ENCODE peak calls at places on chromosomes 5 and 9, in eight cellular contexts. J, Y, F, N, A, E, I and H are unnamed samples.

GRCh38 chr9:128203842-128204551 is 818 bp downstream of the DNM1 start:
- DNase-seq in J (peak), Y (no peak), F (peak), N (no peak), A (peak), E (peak), I (no peak), H (peak)

GRCh38 chr5:126527892-126528291 is 67.1 kb downstream of the ALDH7A1 start:
- DNase-seq in J (no peak), Y (no peak), F (no peak), N (peak), A (no peak), E (no peak), I (peak), H (peak)

GRCh38 chr9:81591791-81592190 is 97.6 kb downstream of the TLE1 start:
- DNase-seq in J (no peak), Y (no peak), F (no peak), N (no peak), A (no peak), E (no peak), I (no peak), H (no peak)

GRCh38 chr5:168752012-168752411 is 172.8 kb upstream of the PANK3 start:
- DNase-seq in J (no peak), Y (no peak), F (no peak), N (no peak), A (no peak), E (no peak), I (no peak), H (no peak)

GRCh38 chr5:169921370-169921769 is 58.9 kb downstream of the INSYN2B start:
- DNase-seq in J (no peak), Y (no peak), F (no peak), N (no peak), A (no peak), E (no peak), I (no peak), H (no peak)

GRCh38 chr5:76601470-76601869 is 21.7 kb downstream of the F2RL2 start:
- DNase-seq in J (peak), Y (peak), F (peak), N (peak), A (peak), E (peak), I (peak), H (peak)

GRCh38 chr5:176402684-176403083 is 13.7 kb downstream of the CLTB start:
- DNase-seq in J (no peak), Y (no peak), F (no peak), N (no peak), A (no peak), E (no peak), I (no peak), H (no peak)

GRCh38 chr5:65062684-65063083 is 294.0 kb downstream of the CWC27 start:
- DNase-seq in J (no peak), Y (no peak), F (peak), N (peak), A (peak), E (no peak), I (peak), H (peak)

GRCh38 chr9:38127271-38127839 is 58.3 kb upstream of the SHB start:
- DNase-seq in J (no peak), Y (no peak), F (no peak), N (no peak), A (no peak), E (no peak), I (no peak), H (no peak)

GRCh38 chr5:181188700-181189362 is 16.2 kb downstream of the TRIM7 start:
- DNase-seq in J (peak), Y (peak), F (peak), N (no peak), A (peak), E (peak), I (peak), H (peak)

GRCh38 chr9:18390393-18390792 is 83.6 kb upstream of the ADAMTSL1 start:
- DNase-seq in J (no peak), Y (no peak), F (no peak), N (no peak), A (peak), E (peak), I (peak), H (no peak)

GRCh38 chr5:36373527-36374086 is 71.9 kb upstream of the RANBP3L start:
- DNase-seq in J (no peak), Y (no peak), F (peak), N (peak), A (peak), E (no peak), I (peak), H (peak)

GRCh38 chr9:6788175-6789016 is 30.6 kb downstream of the KDM4C start:
- DNase-seq in J (no peak), Y (no peak), F (peak), N (peak), A (peak), E (peak), I (peak), H (peak)

GRCh38 chr5:1293997-1294838 is 650 bp downstream of the TERT start:
- DNase-seq in J (no peak), Y (no peak), F (peak), N (no peak), A (no peak), E (peak), I (no peak), H (peak)
- TF ChIP-seq CTCF in J (no peak), Y (no peak), F (no peak), N (no peak), A (no peak), E (no peak), I (no peak), H (no peak)

GRCh38 chr9:98399950-98400683 is 144.7 kb upstream of the TBC1D2 start:
- DNase-seq in J (no peak), Y (no peak), F (no peak), N (no peak), A (no peak), E (no peak), I (no peak), H (no peak)
- TF ChIP-seq CTCF in J (no peak), Y (no peak), F (no peak), N (no peak), A (peak), E (no peak), I (no peak), H (peak)

GRCh38 chr9:23120630-23121029 is 674.0 kb downstream of the DMRTA1 start:
- DNase-seq in J (no peak), Y (no peak), F (no peak), N (no peak), A (no peak), E (no peak), I (no peak), H (no peak)

GRCh38 chr9:23117621-23118020 is 671.0 kb downstream of the DMRTA1 start:
- DNase-seq in J (no peak), Y (no peak), F (no peak), N (peak), A (peak), E (no peak), I (peak), H (peak)

GRCh38 chr9:23123048-23123632 is 676.5 kb downstream of the DMRTA1 start:
- DNase-seq in J (peak), Y (peak), F (peak), N (peak), A (peak), E (peak), I (peak), H (peak)
- TF ChIP-seq CTCF in J (peak), Y (peak), F (peak), N (peak), A (peak), E (peak), I (peak), H (peak)

GRCh38 chr9:4237748-4238511 is 61.9 kb downstream of the GLIS3 start:
- DNase-seq in J (no peak), Y (peak), F (no peak), N (peak), A (peak), E (peak), I (peak), H (no peak)
- TF ChIP-seq CTCF in J (no peak), Y (no peak), F (no peak), N (no peak), A (no peak), E (no peak), I (no peak), H (no peak)

GRCh38 chr5:13831236-13831810 is 113.2 kb downstream of the DNAH5 start:
- DNase-seq in J (no peak), Y (no peak), F (no peak), N (peak), A (no peak), E (no peak), I (no peak), H (no peak)
- TF ChIP-seq CTCF in J (peak), Y (no peak), F (peak), N (no peak), A (no peak), E (peak), I (no peak), H (peak)

GRCh38 chr9:91773166-91773565 is 176.9 kb downstream of the ROR2 start:
- DNase-seq in J (no peak), Y (no peak), F (no peak), N (no peak), A (no peak), E (no peak), I (no peak), H (no peak)
- TF ChIP-seq CTCF in J (no peak), Y (no peak), F (no peak), N (no peak), A (no peak), E (no peak), I (no peak), H (no peak)

DNA sequence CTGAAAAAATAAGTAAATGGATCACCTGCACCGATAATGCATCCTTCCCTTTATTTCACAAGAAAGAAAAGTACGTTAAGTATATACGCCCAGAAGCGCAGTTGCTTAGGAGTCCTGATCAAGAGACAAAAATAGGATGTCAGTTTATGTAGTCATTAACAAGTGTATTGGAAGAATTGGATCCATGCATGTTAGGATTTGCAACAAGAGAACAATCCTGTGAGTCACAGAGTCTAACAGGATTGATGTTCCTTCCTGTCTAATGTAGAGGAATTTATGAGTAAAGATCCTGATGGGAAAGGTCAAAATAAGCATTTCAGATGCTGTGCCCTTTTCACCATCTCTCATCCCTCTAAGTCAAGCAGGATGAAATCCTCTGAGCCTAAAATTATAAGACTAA is 406.0 kb upstream of the GRIA1 start:
- DNase-seq in J (no peak), Y (no peak), F (no peak), N (no peak), A (no peak), E (no peak), I (no peak), H (no peak)
- TF ChIP-seq CTCF in J (no peak), Y (no peak), F (no peak), N (no peak), A (no peak), E (no peak), I (no peak), H (no peak)

DNA sequence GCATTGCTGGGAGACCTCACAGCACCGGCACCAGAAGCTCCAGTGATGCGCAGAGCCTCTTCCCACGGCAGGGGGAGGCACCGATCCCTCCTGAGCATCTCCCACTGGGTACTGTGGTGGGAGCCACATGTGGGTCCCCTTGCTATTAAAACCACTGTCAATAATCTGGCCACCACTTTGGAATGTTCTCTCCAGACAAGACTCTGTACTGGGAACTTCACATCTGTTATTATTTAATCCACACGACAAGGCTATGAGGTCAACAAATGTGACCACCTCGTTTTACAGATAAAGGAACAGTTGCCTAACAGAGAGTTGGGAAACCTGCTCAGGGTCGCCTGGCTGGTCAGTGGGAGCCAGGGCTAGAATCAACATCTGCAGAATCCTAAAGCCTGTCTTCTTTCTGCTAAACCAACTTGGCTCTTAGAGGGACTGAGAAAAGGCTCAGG is 72.7 kb downstream of the EPB41L4B start:
- DNase-seq in J (no peak), Y (no peak), F (peak), N (no peak), A (peak), E (no peak), I (peak), H (peak)
- TF ChIP-seq CTCF in J (no peak), Y (no peak), F (no peak), N (no peak), A (no peak), E (no peak), I (no peak), H (peak)

DNA sequence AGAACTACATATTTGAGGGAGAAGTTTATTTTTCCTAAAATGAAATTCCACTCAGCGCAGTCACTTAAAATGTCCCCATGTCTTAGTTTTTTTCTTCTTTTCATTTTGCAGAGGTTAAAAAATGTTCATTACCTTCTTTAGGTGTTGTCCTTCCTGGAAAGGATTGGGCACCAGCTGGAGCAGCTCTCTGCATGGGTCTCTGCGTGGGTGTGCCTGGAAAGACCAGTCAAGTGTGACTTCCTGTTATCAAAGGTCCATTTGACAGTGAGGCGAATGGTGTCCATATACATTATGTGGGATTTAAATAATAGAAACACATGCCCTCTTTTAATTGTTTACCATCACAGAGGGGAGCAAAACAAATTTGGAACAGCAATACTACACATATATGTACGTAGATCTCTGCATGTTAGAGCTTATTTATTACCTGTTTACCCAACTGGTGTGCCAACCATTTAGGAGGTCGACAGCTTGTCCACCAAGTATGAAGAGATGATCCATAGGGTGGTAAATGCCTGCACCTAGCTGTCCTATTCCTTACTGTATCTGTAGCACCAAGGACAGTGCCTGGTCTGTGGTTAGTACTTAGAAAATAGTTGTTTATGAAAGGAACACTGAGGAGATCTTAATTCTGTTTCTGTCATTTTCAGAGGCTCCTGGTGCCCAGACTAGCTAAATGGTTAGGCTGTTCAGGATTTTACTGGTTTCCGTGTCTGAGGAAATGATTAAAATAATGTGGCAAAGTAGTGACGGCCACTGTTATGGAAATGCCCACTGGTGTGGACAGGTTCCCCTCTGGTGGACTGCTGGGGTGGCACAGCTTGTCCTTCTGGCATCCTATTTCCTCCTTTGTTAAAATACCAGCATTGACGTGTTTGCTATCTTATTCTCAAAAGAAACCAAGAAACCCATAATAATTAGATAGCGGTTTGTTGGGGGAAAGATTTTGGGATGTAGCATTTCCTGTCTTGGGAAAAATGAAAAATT is 200.4 kb downstream of the MAST4 start:
- DNase-seq in J (no peak), Y (no peak), F (peak), N (no peak), A (peak), E (no peak), I (peak), H (no peak)
- TF ChIP-seq CTCF in J (peak), Y (no peak), F (no peak), N (peak), A (peak), E (peak), I (peak), H (peak)